ENCODE peak calls at places on chromosomes 1 and 21, in six cellular contexts. One of them, this sample, is unnamed.

GRCh38 chr1:165527673-165528072 is 16.1 kb upstream of the LRRC52 start:
- DNase-seq in ELR: no peak
- DNase-seq in cardiac fibroblast: no peak
- DNase-seq in IMR-90: no peak
- DNase-seq in left cardiac atrium: no peak
- DNase-seq in EL: no peak
- DNase-seq in this sample: no peak

GRCh38 chr1:34984435-34985062 is 598 bp downstream of the TMEM35B start:
- DNase-seq in IMR-90: peak
- DNase-seq in cardiac fibroblast: peak
- DNase-seq in left cardiac atrium: peak
- DNase-seq in EL: peak
- DNase-seq in ELR: peak
- DNase-seq in this sample: no peak

GRCh38 chr1:15799928-15800835 is 7.3 kb downstream of the UQCRHL start:
- DNase-seq in IMR-90: peak
- DNase-seq in cardiac fibroblast: peak
- DNase-seq in ELR: peak
- DNase-seq in EL: peak
- DNase-seq in left cardiac atrium: peak
- DNase-seq in this sample: no peak

GRCh38 chr1:31617218-31617916 is at the start of gene HCRTR1:
- DNase-seq in cardiac fibroblast: no peak
- DNase-seq in left cardiac atrium: no peak
- DNase-seq in EL: no peak
- DNase-seq in IMR-90: no peak
- DNase-seq in ELR: no peak
- DNase-seq in this sample: no peak

GRCh38 chr1:166166701-166167394 is at the start of gene FAM78B:
- DNase-seq in cardiac fibroblast: peak
- DNase-seq in left cardiac atrium: peak
- DNase-seq in EL: peak
- DNase-seq in ELR: peak
- DNase-seq in IMR-90: peak
- DNase-seq in this sample: peak

GRCh38 chr1:20255666-20256065 is 35.0 kb upstream of the VWA5B1 start:
- DNase-seq in ELR: peak
- DNase-seq in cardiac fibroblast: peak
- DNase-seq in EL: peak
- DNase-seq in left cardiac atrium: no peak
- DNase-seq in IMR-90: peak
- DNase-seq in this sample: no peak

GRCh38 chr1:156356875-156357534 is 12.0 kb upstream of the RHBG start:
- DNase-seq in ELR: peak
- DNase-seq in EL: peak
- DNase-seq in cardiac fibroblast: peak
- DNase-seq in left cardiac atrium: peak
- DNase-seq in IMR-90: no peak
- DNase-seq in this sample: peak

GRCh38 chr1:235011064-235011598 is 117.5 kb downstream of the TOMM20 start:
- DNase-seq in IMR-90: no peak
- DNase-seq in ELR: no peak
- DNase-seq in left cardiac atrium: no peak
- DNase-seq in cardiac fibroblast: no peak
- DNase-seq in EL: no peak
- DNase-seq in this sample: no peak

GRCh38 chr1:100353073-100353801 is 931 bp downstream of the CDC14A start:
- DNase-seq in left cardiac atrium: peak
- DNase-seq in ELR: peak
- DNase-seq in EL: peak
- DNase-seq in cardiac fibroblast: no peak
- DNase-seq in IMR-90: no peak
- DNase-seq in this sample: no peak

GRCh38 chr1:16375521-16376359 is 8.7 kb downstream of the SZRD1 start:
- DNase-seq in IMR-90: peak
- DNase-seq in ELR: peak
- DNase-seq in left cardiac atrium: peak
- DNase-seq in cardiac fibroblast: peak
- DNase-seq in EL: peak
- DNase-seq in this sample: no peak

GRCh38 chr21:45912611-45913415 is 68.8 kb upstream of the COL6A1 start:
- DNase-seq in EL: no peak
- DNase-seq in IMR-90: no peak
- DNase-seq in ELR: no peak
- DNase-seq in cardiac fibroblast: no peak
- DNase-seq in left cardiac atrium: no peak
- DNase-seq in this sample: no peak

GRCh38 chr21:19420607-19421006 is 1017.0 kb upstream of the TMPRSS15 start:
- DNase-seq in left cardiac atrium: no peak
- DNase-seq in IMR-90: no peak
- DNase-seq in ELR: no peak
- DNase-seq in cardiac fibroblast: no peak
- DNase-seq in EL: no peak
- DNase-seq in this sample: no peak

GRCh38 chr1:65001238-65001792 is 35.0 kb upstream of the JAK1 start:
- DNase-seq in cardiac fibroblast: peak
- DNase-seq in ELR: no peak
- DNase-seq in IMR-90: peak
- DNase-seq in left cardiac atrium: peak
- DNase-seq in EL: no peak
- DNase-seq in this sample: no peak

GRCh38 chr21:26112127-26112742 is 58.3 kb downstream of the APP start:
- DNase-seq in cardiac fibroblast: peak
- DNase-seq in EL: no peak
- DNase-seq in left cardiac atrium: no peak
- DNase-seq in IMR-90: no peak
- DNase-seq in ELR: no peak
- DNase-seq in this sample: no peak

GRCh38 chr1:159918041-159918917 is 7.0 kb downstream of the TAGLN2 start:
- DNase-seq in cardiac fibroblast: no peak
- DNase-seq in EL: peak
- DNase-seq in IMR-90: peak
- DNase-seq in ELR: peak
- DNase-seq in left cardiac atrium: peak
- DNase-seq in this sample: no peak

GRCh38 chr1:110876748-110877341 is 3.9 kb downstream of the CD53 start:
- DNase-seq in IMR-90: no peak
- DNase-seq in ELR: no peak
- DNase-seq in left cardiac atrium: no peak
- DNase-seq in cardiac fibroblast: no peak
- DNase-seq in EL: no peak
- DNase-seq in this sample: no peak

GRCh38 chr21:42056996-42057689 is 14.0 kb upstream of the UMODL1 start:
- DNase-seq in ELR: peak
- DNase-seq in cardiac fibroblast: peak
- DNase-seq in left cardiac atrium: peak
- DNase-seq in EL: peak
- DNase-seq in IMR-90: peak
- DNase-seq in this sample: peak

GRCh38 chr1:167502719-167503452 is 15.4 kb downstream of the CD247 start:
- DNase-seq in left cardiac atrium: no peak
- DNase-seq in IMR-90: no peak
- DNase-seq in EL: no peak
- DNase-seq in cardiac fibroblast: no peak
- DNase-seq in ELR: no peak
- DNase-seq in this sample: no peak

GRCh38 chr1:45802343-45803298 is 791 bp upstream of the MAST2 start:
- DNase-seq in ELR: peak
- DNase-seq in IMR-90: peak
- DNase-seq in EL: peak
- DNase-seq in cardiac fibroblast: peak
- DNase-seq in left cardiac atrium: peak
- DNase-seq in this sample: peak

GRCh38 chr1:169873582-169874200 is 20.0 kb downstream of the SCYL3 start:
- DNase-seq in ELR: peak
- DNase-seq in left cardiac atrium: no peak
- DNase-seq in IMR-90: peak
- DNase-seq in cardiac fibroblast: no peak
- DNase-seq in EL: peak
- DNase-seq in this sample: no peak

GRCh38 chr1:216847385-216848036 is 124.3 kb upstream of the ESRRG start:
- DNase-seq in cardiac fibroblast: peak
- DNase-seq in left cardiac atrium: no peak
- DNase-seq in IMR-90: peak
- DNase-seq in EL: peak
- DNase-seq in ELR: peak
- DNase-seq in this sample: no peak

GRCh38 chr1:184945678-184946412 is 28.5 kb downstream of the NIBAN1 start:
- DNase-seq in ELR: no peak
- DNase-seq in IMR-90: peak
- DNase-seq in EL: peak
- DNase-seq in cardiac fibroblast: peak
- DNase-seq in left cardiac atrium: no peak
- DNase-seq in this sample: no peak

GRCh38 chr21:43869486-43870325 is 4.7 kb downstream of the AGPAT3 start:
- DNase-seq in cardiac fibroblast: no peak
- DNase-seq in left cardiac atrium: no peak
- DNase-seq in IMR-90: no peak
- DNase-seq in ELR: no peak
- DNase-seq in EL: no peak
- DNase-seq in this sample: no peak

GRCh38 chr1:178093958-178094751 is at the start of gene RASAL2:
- DNase-seq in left cardiac atrium: peak
- DNase-seq in ELR: peak
- DNase-seq in EL: peak
- DNase-seq in IMR-90: peak
- DNase-seq in cardiac fibroblast: peak
- DNase-seq in this sample: peak

GRCh38 chr1:23657659-23658275 is 33.8 kb upstream of the RPL11 start:
- DNase-seq in left cardiac atrium: peak
- DNase-seq in cardiac fibroblast: peak
- DNase-seq in IMR-90: peak
- DNase-seq in EL: peak
- DNase-seq in ELR: peak
- DNase-seq in this sample: peak

GRCh38 chr1:54968581-54968980 is 11.8 kb upstream of the TMEM61 start:
- DNase-seq in left cardiac atrium: no peak
- DNase-seq in IMR-90: no peak
- DNase-seq in ELR: no peak
- DNase-seq in cardiac fibroblast: no peak
- DNase-seq in EL: no peak
- DNase-seq in this sample: peak

GRCh38 chr1:79749607-79750006 is 743.1 kb upstream of the ADGRL4 start:
- DNase-seq in EL: peak
- DNase-seq in left cardiac atrium: no peak
- DNase-seq in ELR: peak
- DNase-seq in cardiac fibroblast: no peak
- DNase-seq in IMR-90: no peak
- DNase-seq in this sample: no peak

GRCh38 chr1:107529511-107530149 is 388.8 kb downstream of the NTNG1 start:
- DNase-seq in EL: peak
- DNase-seq in ELR: peak
- DNase-seq in cardiac fibroblast: peak
- DNase-seq in left cardiac atrium: no peak
- DNase-seq in IMR-90: peak
- DNase-seq in this sample: peak